ENCODE peak calls at places on chromosomes 1 and 21, in eight cellular contexts. U is retinal pigment epithelial cell, A is colonic mucosa, P is lung, W is skeletal muscle cell, X is neural progenitor cell, C is epithelial cell of esophagus, K is fibroblast of mammary gland. B is an unnamed sample.

GRCh38 chr1:77385551-77385950 is 103.7 kb downstream of the AK5 start:
- DNase-seq in A (no peak), U (no peak), W (no peak), X (no peak), C (no peak), K (peak), P (no peak), B (no peak)

GRCh38 chr1:101310484-101310883 is 73.7 kb downstream of the S1PR1 start:
- DNase-seq in A (no peak), X (no peak), W (no peak), K (no peak), P (no peak), C (no peak), U (no peak), B (no peak)

GRCh38 chr1:116372186-116372585 is 858 bp upstream of the ATP1A1 start:
- DNase-seq in C (no peak), K (no peak), A (peak), W (no peak), X (no peak), P (no peak), U (no peak), B (no peak)

GRCh38 chr1:2130156-2130555 is 64.4 kb downstream of the FAAP20 start:
- DNase-seq in A (no peak), K (no peak), U (no peak), W (no peak), X (no peak), P (no peak), C (no peak), B (no peak)

GRCh38 chr1:222777977-222778376 is 36.9 kb upstream of the DISP1 start:
- DNase-seq in P (no peak), A (no peak), K (peak), X (no peak), U (no peak), W (peak), C (peak), B (no peak)

GRCh38 chr1:203148127-203148526 is 20.6 kb downstream of the ADORA1 start:
- DNase-seq in A (peak), P (no peak), C (peak), K (no peak), W (no peak), U (no peak), X (no peak), B (no peak)

GRCh38 chr1:6098303-6099215 is 52.9 kb downstream of the KCNAB2 start:
- DNase-seq in P (no peak), W (peak), K (peak), U (no peak), C (no peak), X (no peak), A (no peak), B (peak)

GRCh38 chr1:176374967-176375569 is 87.9 kb upstream of the PAPPA2 start:
- DNase-seq in C (peak), W (peak), U (peak), P (peak), K (peak), A (peak), X (peak), B (peak)

GRCh38 chr1:206106328-206107167 is 10.6 kb downstream of the AVPR1B start:
- DNase-seq in C (peak), U (peak), X (peak), K (peak), A (peak), P (peak), W (peak), B (peak)

GRCh38 chr1:8424539-8425116 is 106.7 kb downstream of the SLC45A1 start:
- DNase-seq in U (no peak), A (peak), P (peak), C (no peak), W (no peak), X (peak), K (no peak), B (peak)

GRCh38 chr1:231337472-231338269 is at the start of gene EXOC8:
- DNase-seq in X (peak), W (peak), K (peak), A (peak), P (peak), C (peak), U (peak), B (peak)

GRCh38 chr1:100530901-100531487 is 6.9 kb upstream of the GPR88 start:
- DNase-seq in W (peak), P (no peak), C (peak), K (peak), A (no peak), U (no peak), X (no peak), B (no peak)

GRCh38 chr1:15742339-15742801 is at the start of gene TMEM82:
- DNase-seq in P (no peak), C (no peak), W (no peak), U (no peak), X (no peak), K (no peak), A (peak), B (no peak)

GRCh38 chr21:34968414-34969333 is 80.4 kb downstream of the RUNX1 start:
- DNase-seq in C (no peak), K (no peak), X (no peak), W (no peak), P (no peak), U (no peak), A (no peak), B (no peak)

GRCh38 chr1:10912441-10912840 is 100.0 kb upstream of the TARDBP start:
- DNase-seq in W (no peak), K (no peak), U (no peak), C (no peak), A (no peak), X (no peak), P (no peak), B (no peak)

GRCh38 chr1:228367798-228368791 is 38.5 kb downstream of the TRIM11 start:
- DNase-seq in C (no peak), A (no peak), W (no peak), K (no peak), U (no peak), X (peak), P (no peak), B (no peak)

GRCh38 chr1:231021540-231022031 is 18.5 kb downstream of the FAM89A start:
- DNase-seq in K (peak), P (peak), C (no peak), W (peak), X (no peak), A (no peak), U (no peak), B (no peak)

GRCh38 chr1:181948372-181948771 is 113.1 kb downstream of the ZNF648 start:
- DNase-seq in C (no peak), P (no peak), X (no peak), A (no peak), W (no peak), U (no peak), K (no peak), B (no peak)

GRCh38 chr1:244054924-244055263 is 3.8 kb downstream of the ZBTB18 start:
- DNase-seq in C (no peak), U (no peak), A (no peak), P (no peak), W (no peak), K (no peak), X (no peak), B (no peak)

GRCh38 chr1:206774096-206774495 is 1.8 kb upstream of the IL10 start:
- DNase-seq in P (no peak), K (no peak), U (no peak), A (no peak), X (no peak), C (no peak), W (no peak), B (no peak)

GRCh38 chr1:206470692-206471414 is 577 bp downstream of the IKBKE start:
- DNase-seq in U (no peak), C (peak), P (no peak), A (peak), K (peak), X (peak), W (peak), B (no peak)

GRCh38 chr1:198934414-198934813 is 295.6 kb downstream of the PTPRC start:
- DNase-seq in W (no peak), C (no peak), P (no peak), A (no peak), K (no peak), X (no peak), U (no peak), B (no peak)

GRCh38 chr1:221394011-221394544 is 347.8 kb downstream of the DUSP10 start:
- DNase-seq in X (no peak), W (peak), C (peak), P (no peak), U (peak), A (no peak), K (peak), B (no peak)

DNA sequence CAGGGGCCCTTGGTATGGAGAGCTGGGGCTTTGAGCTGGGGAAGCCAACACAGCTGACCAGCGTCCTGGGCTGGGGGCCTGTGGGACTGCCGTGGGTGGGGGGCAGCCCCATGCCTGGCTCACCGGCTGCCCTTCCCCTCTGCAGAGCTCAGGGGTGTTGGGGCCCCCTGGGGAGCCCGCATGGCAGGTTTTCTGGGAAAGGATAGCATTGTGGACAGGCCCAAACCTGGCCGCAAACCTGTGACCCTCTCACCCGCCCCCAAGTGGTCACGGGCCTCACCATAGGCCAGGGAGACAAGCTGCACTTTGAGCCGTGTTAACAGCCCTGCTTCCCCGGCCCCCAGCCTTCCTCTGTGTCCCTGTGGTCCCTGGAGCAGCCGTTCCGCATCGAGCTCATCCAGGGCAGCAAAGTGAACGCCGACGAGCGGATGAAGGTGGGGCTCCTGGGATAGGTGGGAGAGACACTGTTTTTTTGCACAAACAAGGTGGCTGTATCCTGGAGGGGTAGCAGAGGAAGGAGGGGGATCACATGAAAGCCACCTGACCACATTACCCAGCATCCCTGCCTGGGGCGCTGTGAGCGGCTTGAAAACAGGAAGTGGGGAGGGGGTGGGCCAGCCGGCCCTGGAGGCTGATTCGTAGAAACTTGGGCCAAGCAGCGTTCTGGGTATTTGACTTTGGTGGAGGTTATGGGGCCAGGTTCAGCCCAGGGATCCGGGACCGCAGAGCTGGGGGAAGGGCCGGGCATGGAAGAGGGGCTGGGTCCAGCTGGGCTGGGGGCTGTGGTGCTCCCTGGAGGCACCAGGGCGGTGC is 65.9 kb downstream of the PIK3CD start:
- DNase-seq in X (no peak), A (peak), P (peak), K (no peak), W (no peak), U (peak), C (no peak), B (no peak)
- H3K4me3 ChIP-seq in X (no peak), A (peak), P (peak), K (no peak), W (no peak), U (peak), C (no peak), B (peak)

GRCh38 chr1:29128739-29129138 is 5.0 kb upstream of the TMEM200B start:
- DNase-seq in P (no peak), C (no peak), X (no peak), K (no peak), W (no peak), A (no peak), U (no peak), B (no peak)

GRCh38 chr1:29136463-29136915 is 12.8 kb upstream of the TMEM200B start:
- DNase-seq in X (no peak), A (no peak), K (peak), U (no peak), P (no peak), W (no peak), C (peak), B (peak)

GRCh38 chr1:29129916-29130315 is 6.2 kb upstream of the TMEM200B start:
- DNase-seq in A (no peak), U (no peak), C (no peak), X (no peak), K (no peak), P (no peak), W (no peak), B (no peak)

GRCh38 chr1:29133861-29134694 is 10.4 kb upstream of the TMEM200B start:
- DNase-seq in C (no peak), P (no peak), X (no peak), A (peak), K (no peak), U (no peak), W (no peak), B (no peak)

GRCh38 chr1:29134695-29135028 is 11.0 kb upstream of the TMEM200B start:
- DNase-seq in K (no peak), W (no peak), X (no peak), U (no peak), A (no peak), C (no peak), P (no peak), B (no peak)
- H3K4me3 ChIP-seq in K (no peak), W (no peak), X (no peak), U (no peak), A (no peak), C (no peak), P (no peak), B (no peak)

GRCh38 chr1:27633640-27634165 is 1.3 kb downstream of the FGR start:
- DNase-seq in A (no peak), K (no peak), U (no peak), W (no peak), C (no peak), X (no peak), P (no peak), B (no peak)
- H3K4me3 ChIP-seq in A (peak), K (no peak), U (peak), W (peak), C (peak), X (peak), P (peak), B (no peak)

DNA sequence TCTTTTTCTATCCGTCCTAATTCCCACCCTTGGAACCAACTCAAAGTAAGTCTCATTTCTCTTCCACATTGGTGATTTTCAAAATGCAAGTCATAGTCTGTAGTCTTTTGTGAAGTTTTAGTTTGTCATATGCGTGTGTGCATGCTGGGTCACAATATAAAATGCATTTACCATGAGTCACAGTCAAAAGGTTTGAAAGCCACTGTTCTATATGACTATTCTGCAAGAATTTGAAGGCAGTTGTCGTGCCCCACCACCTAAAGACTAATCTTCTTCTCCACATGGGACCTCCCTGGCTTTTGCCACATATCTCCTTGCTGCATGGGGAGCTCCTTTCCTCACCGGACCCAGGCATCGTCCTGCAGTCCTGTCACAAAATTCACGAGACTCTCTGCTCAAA is 1.6 kb downstream of the STPG1 start:
- DNase-seq in W (no peak), A (no peak), K (no peak), C (peak), P (no peak), U (no peak), X (no peak), B (no peak)
- H3K4me3 ChIP-seq in W (no peak), A (no peak), K (no peak), C (no peak), P (no peak), U (no peak), X (no peak), B (no peak)

DNA sequence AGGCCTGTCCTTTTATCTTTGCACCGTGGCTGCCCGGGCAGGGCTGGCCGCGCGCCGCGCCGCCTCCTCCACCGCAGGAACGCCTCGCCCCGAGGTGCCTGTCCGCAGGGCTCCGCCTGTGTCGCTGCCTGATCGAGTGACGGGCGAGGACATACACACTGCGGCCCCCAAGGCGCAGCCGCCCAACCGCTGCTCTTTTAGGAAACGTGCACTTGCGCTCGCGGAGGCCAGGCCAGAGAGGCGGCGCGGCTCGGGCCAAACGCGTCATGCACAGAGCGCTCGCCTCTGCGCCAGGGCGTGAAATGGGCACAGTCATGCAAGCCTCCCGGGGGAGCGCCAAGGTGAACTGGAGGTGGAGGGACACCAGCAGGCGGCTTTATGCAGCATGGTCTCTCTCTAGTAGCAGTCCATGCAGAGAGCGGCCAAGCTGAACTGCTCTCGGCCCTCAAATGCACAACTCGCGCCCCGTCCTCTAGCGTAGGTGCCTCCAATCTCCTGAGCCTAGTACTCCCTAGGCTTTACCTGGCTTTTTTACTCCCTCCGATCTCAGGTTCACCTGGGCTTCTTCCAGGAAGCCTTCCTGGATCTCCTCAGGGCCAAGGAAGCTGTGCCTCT is 12.9 kb downstream of the TRABD2B start:
- DNase-seq in X (peak), W (no peak), P (no peak), C (no peak), U (no peak), K (no peak), A (no peak), B (no peak)
- H3K4me3 ChIP-seq in X (peak), W (no peak), P (no peak), C (no peak), U (no peak), K (no peak), A (no peak), B (no peak)

B was measured in pancreas.